ENCODE peak calls at places on chromosomes 5 and 9, in seven cellular contexts. One of them, this sample, is unnamed.
A peak's percentile ranks its signal among the peaks of the same experiment; 100 is the strongest.

GRCh38 chr5:139649082-139649991 is 1.2 kb downstream of the CXXC5 start:
- DNase-seq in mesendoderm: peak; percentile 80
- DNase-seq in H1: no peak
- DNase-seq in SJSA1: no peak
- DNase-seq in CD4-positive, CD25-positive, alpha-beta regulatory T cell: no peak
- DNase-seq in neuronal stem cell: no peak
- DNase-seq in brain microvascular endothelial cell: no peak
- DNase-seq in this sample: no peak

GRCh38 chr5:34803974-34804373 is 35.0 kb upstream of the TTC23L start:
- DNase-seq in H1: no peak
- DNase-seq in mesendoderm: no peak
- DNase-seq in brain microvascular endothelial cell: no peak
- DNase-seq in SJSA1: no peak
- DNase-seq in neuronal stem cell: no peak
- DNase-seq in CD4-positive, CD25-positive, alpha-beta regulatory T cell: no peak
- DNase-seq in this sample: no peak

GRCh38 chr5:28495876-28496275 is 1457.5 kb upstream of the CDH9 start:
- DNase-seq in brain microvascular endothelial cell: no peak
- DNase-seq in mesendoderm: no peak
- DNase-seq in CD4-positive, CD25-positive, alpha-beta regulatory T cell: no peak
- DNase-seq in SJSA1: no peak
- DNase-seq in H1: no peak
- DNase-seq in neuronal stem cell: no peak
- DNase-seq in this sample: no peak

GRCh38 chr5:19630875-19631274 is 357.1 kb downstream of the CDH18 start:
- DNase-seq in brain microvascular endothelial cell: no peak
- DNase-seq in SJSA1: no peak
- DNase-seq in CD4-positive, CD25-positive, alpha-beta regulatory T cell: no peak
- DNase-seq in mesendoderm: no peak
- DNase-seq in neuronal stem cell: no peak
- DNase-seq in H1: no peak
- DNase-seq in this sample: no peak

GRCh38 chr5:170441385-170441784 is 52.2 kb upstream of the KCNMB1 start:
- DNase-seq in brain microvascular endothelial cell: no peak
- DNase-seq in H1: no peak
- DNase-seq in SJSA1: peak; percentile 32
- DNase-seq in neuronal stem cell: no peak
- DNase-seq in CD4-positive, CD25-positive, alpha-beta regulatory T cell: no peak
- DNase-seq in mesendoderm: no peak
- DNase-seq in this sample: no peak

GRCh38 chr9:136695435-136695895 is 8.2 kb upstream of the AGPAT2 start:
- DNase-seq in neuronal stem cell: no peak
- DNase-seq in SJSA1: no peak
- DNase-seq in brain microvascular endothelial cell: no peak
- DNase-seq in H1: no peak
- DNase-seq in CD4-positive, CD25-positive, alpha-beta regulatory T cell: no peak
- DNase-seq in mesendoderm: no peak
- DNase-seq in this sample: peak; percentile 26

GRCh38 chr5:165328856-165329255 is 1823.4 kb downstream of the MAT2B start:
- DNase-seq in mesendoderm: no peak
- DNase-seq in CD4-positive, CD25-positive, alpha-beta regulatory T cell: no peak
- DNase-seq in neuronal stem cell: no peak
- DNase-seq in brain microvascular endothelial cell: no peak
- DNase-seq in SJSA1: no peak
- DNase-seq in H1: no peak
- DNase-seq in this sample: no peak

GRCh38 chr5:156981481-156981880 is 18.5 kb upstream of the TIMD4 start:
- DNase-seq in CD4-positive, CD25-positive, alpha-beta regulatory T cell: no peak
- DNase-seq in H1: no peak
- DNase-seq in mesendoderm: no peak
- DNase-seq in SJSA1: no peak
- DNase-seq in brain microvascular endothelial cell: no peak
- DNase-seq in neuronal stem cell: no peak
- DNase-seq in this sample: no peak

GRCh38 chr9:77010527-77010926 is 8.9 kb upstream of the FOXB2 start:
- DNase-seq in SJSA1: no peak
- DNase-seq in brain microvascular endothelial cell: no peak
- DNase-seq in mesendoderm: no peak
- DNase-seq in neuronal stem cell: no peak
- DNase-seq in H1: no peak
- DNase-seq in CD4-positive, CD25-positive, alpha-beta regulatory T cell: no peak
- DNase-seq in this sample: no peak

GRCh38 chr5:87169300-87169991 is 98.2 kb upstream of the RASA1 start:
- DNase-seq in CD4-positive, CD25-positive, alpha-beta regulatory T cell: no peak
- DNase-seq in SJSA1: no peak
- DNase-seq in mesendoderm: no peak
- DNase-seq in neuronal stem cell: no peak
- DNase-seq in H1: no peak
- DNase-seq in brain microvascular endothelial cell: no peak
- DNase-seq in this sample: no peak

GRCh38 chr5:59542841-59543825 is 350.4 kb downstream of the PDE4D start:
- DNase-seq in brain microvascular endothelial cell: peak; percentile 22
- DNase-seq in mesendoderm: no peak
- DNase-seq in SJSA1: no peak
- DNase-seq in CD4-positive, CD25-positive, alpha-beta regulatory T cell: no peak
- DNase-seq in neuronal stem cell: no peak
- DNase-seq in H1: no peak
- DNase-seq in this sample: peak; percentile 82

GRCh38 chr9:100063185-100063584 is 35.6 kb downstream of the ERP44 start:
- DNase-seq in neuronal stem cell: no peak
- DNase-seq in CD4-positive, CD25-positive, alpha-beta regulatory T cell: no peak
- DNase-seq in mesendoderm: peak; percentile 75
- DNase-seq in H1: no peak
- DNase-seq in brain microvascular endothelial cell: no peak
- DNase-seq in SJSA1: no peak
- DNase-seq in this sample: no peak

GRCh38 chr5:119452060-119452372 is 281 bp upstream of the HSD17B4 start:
- DNase-seq in brain microvascular endothelial cell: no peak
- DNase-seq in neuronal stem cell: no peak
- DNase-seq in mesendoderm: no peak
- DNase-seq in CD4-positive, CD25-positive, alpha-beta regulatory T cell: no peak
- DNase-seq in H1: no peak
- DNase-seq in SJSA1: no peak
- DNase-seq in this sample: no peak

GRCh38 chr5:119452373-119453044 is at the start of gene HSD17B4:
- DNase-seq in brain microvascular endothelial cell: peak; percentile 89
- DNase-seq in SJSA1: peak; percentile 90
- DNase-seq in neuronal stem cell: peak; percentile 77
- DNase-seq in mesendoderm: peak; percentile 97
- DNase-seq in CD4-positive, CD25-positive, alpha-beta regulatory T cell: peak; percentile 68
- DNase-seq in H1: peak; percentile 90
- DNase-seq in this sample: peak; percentile 65

GRCh38 chr5:119451561-119451960 is 736 bp upstream of the HSD17B4 start:
- DNase-seq in neuronal stem cell: no peak
- DNase-seq in SJSA1: no peak
- DNase-seq in brain microvascular endothelial cell: no peak
- DNase-seq in mesendoderm: no peak
- DNase-seq in H1: no peak
- DNase-seq in CD4-positive, CD25-positive, alpha-beta regulatory T cell: no peak
- DNase-seq in this sample: no peak

GRCh38 chr5:119453045-119453383 is 717 bp downstream of the HSD17B4 start:
- DNase-seq in neuronal stem cell: no peak
- DNase-seq in SJSA1: no peak
- DNase-seq in mesendoderm: no peak
- DNase-seq in CD4-positive, CD25-positive, alpha-beta regulatory T cell: no peak
- DNase-seq in brain microvascular endothelial cell: peak; percentile 12
- DNase-seq in H1: no peak
- DNase-seq in this sample: no peak

DNA sequence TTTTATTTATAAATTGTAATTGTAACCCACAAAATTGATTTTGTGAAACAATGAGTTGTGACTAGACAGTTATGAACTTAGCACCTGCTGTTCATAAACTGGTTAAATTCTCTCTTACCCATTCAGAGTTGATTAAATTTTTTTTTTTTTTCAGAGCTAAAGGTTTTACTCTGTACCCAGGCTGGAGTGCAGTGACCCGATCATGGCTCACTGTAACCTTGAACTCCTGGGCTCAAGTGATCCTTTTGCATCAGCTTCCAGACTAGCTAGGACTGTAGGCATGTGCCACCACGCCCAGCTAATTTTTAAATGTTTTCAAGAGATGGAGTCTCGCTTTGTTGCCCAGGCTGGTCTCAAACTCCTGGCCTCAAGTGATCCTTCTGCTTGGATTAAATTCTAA is 1.9 kb downstream of the HSD17B4 start:
- DNase-seq in CD4-positive, CD25-positive, alpha-beta regulatory T cell: no peak
- DNase-seq in H1: no peak
- DNase-seq in neuronal stem cell: no peak
- DNase-seq in brain microvascular endothelial cell: no peak
- DNase-seq in SJSA1: no peak
- DNase-seq in mesendoderm: no peak
- DNase-seq in this sample: no peak
- H3K4me3 ChIP-seq in CD4-positive, CD25-positive, alpha-beta regulatory T cell: no peak overlapping the region
- H3K4me3 ChIP-seq in H1: no peak overlapping the region
- H3K4me3 ChIP-seq in neuronal stem cell: no peak overlapping the region
- H3K4me3 ChIP-seq in brain microvascular endothelial cell: no peak overlapping the region
- H3K4me3 ChIP-seq in SJSA1: no peak overlapping the region
- H3K4me3 ChIP-seq in mesendoderm: no peak overlapping the region
- H3K4me3 ChIP-seq in this sample: no peak overlapping the region

GRCh38 chr5:138646671-138647070 is 71.5 kb upstream of the HSPA9 start:
- DNase-seq in neuronal stem cell: no peak
- DNase-seq in H1: no peak
- DNase-seq in mesendoderm: no peak
- DNase-seq in CD4-positive, CD25-positive, alpha-beta regulatory T cell: no peak
- DNase-seq in SJSA1: no peak
- DNase-seq in brain microvascular endothelial cell: no peak
- DNase-seq in this sample: no peak
- H3K27me3 ChIP-seq in neuronal stem cell: no peaks in the 10 kb centered on the region
- H3K27me3 ChIP-seq in H1: no peaks in the 10 kb centered on the region
- H3K27me3 ChIP-seq in mesendoderm: no peaks in the 10 kb centered on the region
- H3K27me3 ChIP-seq in CD4-positive, CD25-positive, alpha-beta regulatory T cell: peaks cover 33% of the 10 kb centered on the region
- H3K27me3 ChIP-seq in SJSA1: no peaks in the 10 kb centered on the region
- H3K27me3 ChIP-seq in brain microvascular endothelial cell: no peaks in the 10 kb centered on the region
- H3K27me3 ChIP-seq in this sample: peaks cover 41% of the 10 kb centered on the region

GRCh38 chr5:176339304-176339703 is 22.3 kb downstream of the KIAA1191 start:
- DNase-seq in mesendoderm: no peak
- DNase-seq in CD4-positive, CD25-positive, alpha-beta regulatory T cell: no peak
- DNase-seq in SJSA1: no peak
- DNase-seq in neuronal stem cell: no peak
- DNase-seq in H1: no peak
- DNase-seq in brain microvascular endothelial cell: no peak
- DNase-seq in this sample: no peak
- H3K4me3 ChIP-seq in mesendoderm: no peak overlapping the region
- H3K4me3 ChIP-seq in CD4-positive, CD25-positive, alpha-beta regulatory T cell: no peak overlapping the region
- H3K4me3 ChIP-seq in SJSA1: no peak overlapping the region
- H3K4me3 ChIP-seq in neuronal stem cell: no peak overlapping the region
- H3K4me3 ChIP-seq in H1: no peak overlapping the region
- H3K4me3 ChIP-seq in brain microvascular endothelial cell: no peak overlapping the region
- H3K4me3 ChIP-seq in this sample: no peak overlapping the region

GRCh38 chr9:134881313-134881670 is 682 bp downstream of the FCN2 start:
- DNase-seq in CD4-positive, CD25-positive, alpha-beta regulatory T cell: no peak
- DNase-seq in H1: no peak
- DNase-seq in brain microvascular endothelial cell: no peak
- DNase-seq in SJSA1: no peak
- DNase-seq in mesendoderm: no peak
- DNase-seq in neuronal stem cell: no peak
- DNase-seq in this sample: no peak

GRCh38 chr9:134880484-134881312 is at the start of gene FCN2:
- DNase-seq in SJSA1: no peak
- DNase-seq in brain microvascular endothelial cell: no peak
- DNase-seq in H1: no peak
- DNase-seq in mesendoderm: peak; percentile 5
- DNase-seq in CD4-positive, CD25-positive, alpha-beta regulatory T cell: no peak
- DNase-seq in neuronal stem cell: no peak
- DNase-seq in this sample: no peak

GRCh38 chr9:134882204-134882785 is 1.7 kb downstream of the FCN2 start:
- DNase-seq in SJSA1: no peak
- DNase-seq in mesendoderm: no peak
- DNase-seq in H1: no peak
- DNase-seq in neuronal stem cell: no peak
- DNase-seq in brain microvascular endothelial cell: no peak
- DNase-seq in CD4-positive, CD25-positive, alpha-beta regulatory T cell: no peak
- DNase-seq in this sample: no peak

GRCh38 chr9:134884492-134884891 is 3.9 kb downstream of the FCN2 start:
- DNase-seq in H1: no peak
- DNase-seq in neuronal stem cell: no peak
- DNase-seq in mesendoderm: no peak
- DNase-seq in SJSA1: no peak
- DNase-seq in brain microvascular endothelial cell: no peak
- DNase-seq in CD4-positive, CD25-positive, alpha-beta regulatory T cell: no peak
- DNase-seq in this sample: no peak

DNA sequence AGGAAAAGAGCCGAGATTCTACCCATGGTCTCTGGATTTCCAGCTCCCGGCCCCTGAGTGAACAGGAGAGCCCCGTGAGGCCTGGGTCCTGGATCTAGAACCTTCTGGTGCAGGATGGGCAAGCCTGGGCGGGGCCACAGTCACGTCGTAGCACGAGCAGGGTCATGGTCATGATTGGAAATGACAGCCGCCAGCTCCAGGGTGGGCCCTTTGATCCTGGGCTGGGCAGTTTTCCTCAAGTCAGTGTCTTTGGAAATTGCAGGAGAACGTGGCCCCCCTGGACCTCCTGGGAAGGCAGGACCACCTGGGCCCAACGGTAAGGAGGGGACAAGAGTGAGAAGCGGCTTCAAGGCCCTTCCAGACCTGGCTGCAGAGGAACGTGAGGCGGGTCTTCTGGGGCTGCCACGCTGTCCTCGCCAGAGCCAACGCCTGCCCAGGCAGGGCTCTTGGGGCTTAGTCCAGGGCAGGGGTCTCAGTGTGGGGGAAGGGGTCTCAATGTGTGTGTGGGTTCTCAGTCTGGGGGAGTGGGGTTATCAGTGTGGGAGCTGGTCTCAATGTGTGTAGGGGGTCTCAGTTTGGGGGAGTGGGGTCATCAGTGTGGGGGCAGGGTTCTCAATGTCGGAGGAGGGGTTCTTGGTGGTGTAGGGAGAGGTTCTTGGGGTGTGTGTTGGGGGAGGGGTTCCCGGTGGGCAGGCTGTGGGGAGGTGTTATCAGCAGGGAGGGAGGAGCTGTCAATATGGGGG is 2.6 kb downstream of the FCN2 start:
- DNase-seq in CD4-positive, CD25-positive, alpha-beta regulatory T cell: no peak
- DNase-seq in neuronal stem cell: no peak
- DNase-seq in mesendoderm: no peak
- DNase-seq in H1: no peak
- DNase-seq in brain microvascular endothelial cell: no peak
- DNase-seq in SJSA1: no peak
- DNase-seq in this sample: no peak
- H3K27me3 ChIP-seq in CD4-positive, CD25-positive, alpha-beta regulatory T cell: no peaks in the 10 kb centered on the region
- H3K27me3 ChIP-seq in neuronal stem cell: no peaks in the 10 kb centered on the region
- H3K27me3 ChIP-seq in mesendoderm: no peaks in the 10 kb centered on the region
- H3K27me3 ChIP-seq in H1: no peaks in the 10 kb centered on the region
- H3K27me3 ChIP-seq in brain microvascular endothelial cell: no peaks in the 10 kb centered on the region
- H3K27me3 ChIP-seq in SJSA1: peaks cover 9% of the 10 kb centered on the region
- H3K27me3 ChIP-seq in this sample: no peaks in the 10 kb centered on the region

This sample was measured in kidney epithelial cell.